ENCODE peak calls at places on chromosome 7, in six cellular contexts. K, I, A, N, S and R are unnamed samples.

GRCh38 chr7:98964596-98964995 is 86.3 kb downstream of the TRRAP start:
- DNase-seq in N (no peak), I (no peak), S (no peak), A (no peak), K (no peak), R (no peak)

GRCh38 chr7:50369408-50370026 is 65.0 kb downstream of the IKZF1 start:
- DNase-seq in N (peak), I (no peak), A (peak), K (no peak), S (peak), R (peak)

GRCh38 chr7:12322287-12322902 is 81.3 kb downstream of the VWDE start:
- DNase-seq in A (peak), I (peak), N (no peak), K (no peak), S (peak), R (no peak)

GRCh38 chr7:148434181-148434769 is 156.3 kb upstream of the C7orf33 start:
- DNase-seq in I (no peak), A (peak), S (no peak), K (no peak), N (no peak), R (no peak)

GRCh38 chr7:128137096-128137655 is 103.9 kb upstream of the LEP start:
- DNase-seq in S (peak), I (peak), K (no peak), A (peak), N (no peak), R (no peak)

GRCh38 chr7:135717686-135718085 is 10.3 kb downstream of the SLC13A4 start:
- DNase-seq in I (no peak), K (no peak), A (no peak), S (no peak), N (no peak), R (no peak)

GRCh38 chr7:158828343-158829020 is 827 bp downstream of the ESYT2 start:
- DNase-seq in K (peak), N (peak), S (no peak), A (peak), I (no peak), R (peak)

GRCh38 chr7:54189330-54189729 is 352.8 kb upstream of the VSTM2A start:
- DNase-seq in S (no peak), A (no peak), K (no peak), N (no peak), I (no peak), R (peak)

GRCh38 chr7:159094919-159095915 is 49.5 kb downstream of the VIPR2 start:
- DNase-seq in N (no peak), I (no peak), S (no peak), A (no peak), K (no peak), R (peak)

GRCh38 chr7:332646-333398 is 42.9 kb downstream of the FOXL3 start:
- DNase-seq in K (peak), S (peak), I (peak), N (peak), A (peak), R (peak)

GRCh38 chr7:157150825-157151412 is 12.2 kb downstream of the UBE3C start:
- DNase-seq in N (peak), A (no peak), I (peak), S (peak), K (peak), R (peak)

GRCh38 chr7:71808115-71808514 is 604.0 kb downstream of the CALN1 start:
- DNase-seq in S (no peak), K (no peak), N (no peak), A (no peak), I (no peak), R (no peak)

GRCh38 chr7:93013471-93014061 is 104.2 kb downstream of the SAMD9 start:
- DNase-seq in A (no peak), S (peak), I (peak), N (no peak), K (no peak), R (no peak)

GRCh38 chr7:105369944-105370343 is 18.8 kb downstream of the SRPK2 start:
- DNase-seq in N (no peak), A (peak), S (no peak), I (no peak), K (no peak), R (no peak)

GRCh38 chr7:149496642-149497391 is 792 bp downstream of the ZNF746 start:
- DNase-seq in I (peak), K (peak), S (peak), A (peak), N (peak), R (no peak)

GRCh38 chr7:1647961-1648631 is 22.0 kb upstream of the ELFN1 start:
- DNase-seq in A (no peak), I (no peak), N (no peak), S (no peak), K (peak), R (no peak)

GRCh38 chr7:92727755-92728154 is 108.6 kb downstream of the CDK6 start:
- DNase-seq in N (no peak), K (no peak), I (peak), A (no peak), S (no peak), R (no peak)

GRCh38 chr7:42263971-42264370 is 27.0 kb upstream of the GLI3 start:
- DNase-seq in S (no peak), I (no peak), K (no peak), A (no peak), N (no peak), R (no peak)

GRCh38 chr7:24843821-24844449 is 86.7 kb upstream of the GSDME start:
- DNase-seq in K (no peak), I (no peak), A (no peak), S (no peak), N (peak), R (no peak)

GRCh38 chr7:133885213-133885612 is 241.9 kb upstream of the LRGUK start:
- DNase-seq in I (no peak), N (no peak), A (no peak), K (no peak), S (no peak), R (no peak)

GRCh38 chr7:133886797-133887196 is 240.3 kb upstream of the LRGUK start:
- DNase-seq in A (no peak), S (no peak), I (no peak), N (no peak), K (no peak), R (no peak)

GRCh38 chr7:133886081-133886480 is 241.1 kb upstream of the LRGUK start:
- DNase-seq in I (no peak), K (no peak), A (no peak), N (no peak), S (no peak), R (no peak)

GRCh38 chr7:133887459-133887858 is 239.7 kb upstream of the LRGUK start:
- DNase-seq in I (peak), N (no peak), K (no peak), S (no peak), A (no peak), R (no peak)

DNA sequence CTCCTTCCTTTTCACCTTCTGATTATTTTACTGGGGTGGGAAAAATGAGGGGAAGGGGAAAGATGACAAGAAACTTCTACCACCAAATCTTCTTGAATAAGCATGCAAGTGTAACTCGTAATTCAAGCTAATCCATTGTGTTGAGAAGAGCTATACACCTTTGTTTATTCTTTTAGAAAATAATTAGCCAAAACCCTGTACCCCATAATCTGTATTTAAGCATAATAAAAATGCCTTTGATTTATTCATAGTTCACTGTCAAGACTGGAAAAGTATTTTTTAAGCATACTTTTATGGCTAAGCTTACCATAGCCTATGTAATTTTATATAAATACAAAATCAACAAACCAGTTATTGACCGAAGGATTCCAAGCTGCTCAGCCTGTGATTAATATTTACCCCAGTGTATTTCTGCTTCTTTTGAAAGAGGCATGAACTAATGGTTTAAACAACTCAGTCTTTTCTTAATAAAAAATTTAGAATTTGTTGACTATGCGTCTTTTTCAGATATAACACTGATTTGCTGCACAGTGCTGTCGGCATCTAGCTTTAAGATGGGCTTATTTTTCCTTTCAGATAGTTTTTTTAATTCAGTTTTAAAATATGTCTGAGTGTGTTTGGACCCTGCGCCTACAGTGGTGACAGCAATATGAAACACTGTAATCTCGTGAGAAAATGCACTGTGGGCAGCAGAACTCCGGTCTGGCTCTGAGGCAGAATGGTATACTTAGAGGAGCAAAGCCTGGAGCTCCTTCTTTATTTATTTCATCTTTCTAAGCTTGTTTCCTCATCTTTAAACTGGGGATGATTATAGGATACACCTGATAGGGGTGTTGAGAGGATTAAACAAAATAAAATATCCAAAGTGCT is 238.8 kb upstream of the LRGUK start:
- DNase-seq in A (no peak), I (no peak), S (no peak), K (no peak), N (no peak), R (no peak)
- H4K91ac ChIP-seq in A (no peak), I (no peak), S (no peak), K (no peak), N (no peak), R (no peak)

DNA sequence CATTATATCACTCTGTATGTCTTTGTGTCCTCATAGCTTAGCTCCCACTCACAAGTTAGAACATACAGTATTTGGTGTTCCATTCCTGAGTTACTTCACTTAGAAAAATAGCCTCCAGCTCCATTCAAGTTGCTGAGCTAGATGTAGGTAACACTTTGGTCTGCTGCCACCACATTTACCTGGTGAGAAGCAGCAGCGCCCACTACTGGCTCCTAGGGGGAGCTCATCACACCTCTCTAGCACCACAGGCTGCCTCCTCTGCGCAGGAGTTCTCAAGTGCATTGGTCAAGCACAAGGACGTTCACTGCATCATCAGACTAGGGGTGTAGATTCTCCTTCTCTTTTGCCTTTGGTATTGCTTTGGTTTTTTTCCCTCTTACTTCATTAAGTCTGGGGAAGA is 530.9 kb upstream of the AUTS2 start:
- DNase-seq in I (no peak), A (peak), N (no peak), S (no peak), K (peak), R (peak)
- H4K8ac ChIP-seq in I (no peak), A (no peak), N (no peak), S (no peak), K (no peak), R (no peak)

GRCh38 chr7:75054744-75055527 is 18.7 kb downstream of the RCC1L start:
- DNase-seq in A (peak), S (peak), I (peak), K (no peak), N (no peak), R (no peak)
- H3K27ac ChIP-seq in A (no peak), S (peak), I (peak), K (no peak), N (no peak), R (no peak)

GRCh38 chr7:100546868-100547800 is 8.1 kb downstream of the AGFG2 start:
- DNase-seq in A (no peak), I (no peak), S (no peak), N (no peak), K (no peak), R (no peak)

GRCh38 chr7:100544949-100545635 is 6.1 kb downstream of the AGFG2 start:
- DNase-seq in N (no peak), S (no peak), K (no peak), A (peak), I (peak), R (no peak)

GRCh38 chr7:100544386-100544785 is 5.4 kb downstream of the AGFG2 start:
- DNase-seq in K (no peak), I (no peak), A (no peak), N (no peak), S (no peak), R (no peak)

GRCh38 chr7:100546129-100546867 is 7.3 kb downstream of the AGFG2 start:
- DNase-seq in I (no peak), N (no peak), S (peak), A (no peak), K (no peak), R (no peak)

GRCh38 chr7:100545636-100546128 is 6.7 kb downstream of the AGFG2 start:
- DNase-seq in I (peak), S (peak), K (no peak), N (no peak), A (peak), R (peak)
- H4K91ac ChIP-seq in I (peak), S (no peak), K (no peak), N (no peak), A (no peak), R (no peak)

GRCh38 chr7:5457245-5457735 is 33.7 kb upstream of the TNRC18 start:
- DNase-seq in A (no peak), I (no peak), K (no peak), N (no peak), S (no peak), R (no peak)

GRCh38 chr7:5462216-5462615 is 38.6 kb upstream of the TNRC18 start:
- DNase-seq in A (no peak), K (no peak), S (no peak), N (no peak), I (no peak), R (no peak)

GRCh38 chr7:5455581-5456222 is 32.1 kb upstream of the TNRC18 start:
- DNase-seq in K (no peak), S (no peak), A (peak), I (no peak), N (no peak), R (no peak)

GRCh38 chr7:5456420-5456819 is 32.8 kb upstream of the TNRC18 start:
- DNase-seq in S (no peak), A (no peak), I (no peak), K (no peak), N (no peak), R (no peak)

GRCh38 chr7:5459084-5459483 is 35.5 kb upstream of the TNRC18 start:
- DNase-seq in I (no peak), A (peak), K (no peak), S (no peak), N (no peak), R (no peak)
- H4K8ac ChIP-seq in I (no peak), A (no peak), K (no peak), S (no peak), N (no peak), R (no peak)

DNA sequence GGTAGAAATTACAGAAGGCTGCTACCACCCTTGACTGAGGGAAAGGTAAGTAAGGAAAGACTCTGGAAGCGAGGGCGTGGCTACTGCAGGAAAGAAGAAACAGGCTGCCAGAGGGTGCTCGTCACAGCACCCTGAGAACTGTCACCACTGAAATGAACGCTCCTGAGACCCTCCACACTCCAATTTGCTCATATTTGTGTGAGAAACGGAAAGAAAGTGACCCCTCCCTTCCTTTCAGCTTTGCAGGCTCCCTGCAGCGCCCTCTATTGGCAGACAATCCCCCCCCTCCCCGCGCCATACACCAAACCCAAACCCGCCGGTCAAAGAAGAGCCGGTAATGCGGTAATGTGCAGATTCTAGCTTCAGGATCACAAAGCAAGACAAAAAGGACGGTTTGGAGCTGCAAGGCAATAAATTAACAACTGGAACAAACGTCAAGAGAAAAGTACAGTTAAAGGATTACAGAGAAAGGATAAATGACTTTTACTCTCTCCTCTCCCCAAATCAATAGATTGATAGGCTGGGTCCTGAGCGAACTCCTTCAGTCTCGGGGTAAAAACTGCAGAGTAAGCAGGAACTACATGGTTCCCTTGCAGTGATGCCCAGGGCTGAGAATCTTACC is 47.7 kb downstream of the STEAP1B start:
- DNase-seq in N (peak), S (peak), K (peak), A (peak), I (no peak), R (peak)
- H3K27ac ChIP-seq in N (no peak), S (no peak), K (no peak), A (no peak), I (no peak), R (no peak)